ENCODE peak calls at places on chromosomes 2 and 18, in eight cellular contexts. Z is lower lobe of right lung; R is HCT116; Q is A549; K is CD8-positive, alpha-beta memory T cell; A is CD4-positive, CD25-positive, alpha-beta regulatory T cell; E is fibroblast of lung; W is keratinocyte. I is an unnamed sample. For H3K4me1, the result is how much of the 10 kb centered on the place peaks cover.

GRCh38 chr2:125405816-125406215 is 1250.1 kb upstream of the GYPC start:
- DNase-seq in Z (no peak), R (no peak), Q (peak), K (no peak), A (no peak), E (peak), W (peak), I (peak)

GRCh38 chr18:4636957-4637356 is 181.8 kb upstream of the DLGAP1 start:
- DNase-seq in Z (no peak), R (no peak), Q (no peak), K (no peak), A (no peak), E (no peak), W (no peak), I (no peak)

GRCh38 chr2:212142616-212143015 is 396.0 kb downstream of the ERBB4 start:
- DNase-seq in Z (no peak), R (no peak), Q (no peak), K (no peak), A (no peak), E (no peak), W (no peak), I (no peak)

GRCh38 chr18:70363861-70364260 is 75.0 kb downstream of the SOCS6 start:
- DNase-seq in Z (no peak), R (peak), Q (peak), K (no peak), A (no peak), E (peak), W (no peak), I (no peak)

GRCh38 chr2:105812180-105813044 is 67.7 kb downstream of the NCK2 start:
- DNase-seq in Z (no peak), R (no peak), Q (no peak), K (no peak), A (no peak), E (peak), W (no peak), I (peak)

GRCh38 chr18:73316513-73316912 is 448.7 kb upstream of the NETO1 start:
- DNase-seq in Z (no peak), R (no peak), Q (no peak), K (no peak), A (no peak), E (no peak), W (no peak), I (no peak)

GRCh38 chr2:207239222-207239674 is 73.5 kb upstream of the KLF7 start:
- DNase-seq in Z (peak), R (no peak), Q (peak), K (no peak), A (no peak), E (peak), W (peak), I (no peak)

GRCh38 chr2:102187191-102188150 is 648 bp downstream of the IL1RL2 start:
- DNase-seq in Z (peak), R (no peak), Q (no peak), K (peak), A (peak), E (peak), W (no peak), I (peak)

GRCh38 chr2:178429336-178429735 is 21.6 kb downstream of the PRKRA start:
- DNase-seq in Z (no peak), R (no peak), Q (no peak), K (no peak), A (no peak), E (no peak), W (no peak), I (no peak)

GRCh38 chr18:58536534-58537271 is 92.2 kb downstream of the ALPK2 start:
- DNase-seq in Z (no peak), R (no peak), Q (no peak), K (no peak), A (no peak), E (no peak), W (no peak), I (no peak)

GRCh38 chr2:80061881-80062280 is 242.7 kb downstream of the LRRTM1 start:
- DNase-seq in Z (no peak), R (no peak), Q (no peak), K (no peak), A (no peak), E (no peak), W (no peak), I (no peak)

GRCh38 chr2:222318026-222318711 is 19.4 kb upstream of the PAX3 start:
- DNase-seq in Z (no peak), R (peak), Q (peak), K (peak), A (peak), E (peak), W (no peak), I (peak)

GRCh38 chr2:100628506-100628905 is 65.7 kb downstream of the PDCL3 start:
- DNase-seq in Z (no peak), R (no peak), Q (no peak), K (no peak), A (no peak), E (no peak), W (no peak), I (no peak)

GRCh38 chr2:125313806-125314205 is 1288.7 kb downstream of the CNTNAP5 start:
- DNase-seq in Z (no peak), R (no peak), Q (no peak), K (no peak), A (no peak), E (no peak), W (no peak), I (no peak)

GRCh38 chr2:218020281-218020680 is 17.5 kb upstream of the TNS1 start:
- DNase-seq in Z (no peak), R (no peak), Q (no peak), K (no peak), A (no peak), E (no peak), W (no peak), I (no peak)

GRCh38 chr2:37911296-37911888 is 13.7 kb upstream of the RMDN2 start:
- DNase-seq in Z (no peak), R (no peak), Q (no peak), K (no peak), A (no peak), E (peak), W (no peak), I (no peak)

GRCh38 chr2:11254100-11254536 is 90.3 kb downstream of the ROCK2 start:
- DNase-seq in Z (no peak), R (no peak), Q (peak), K (no peak), A (no peak), E (peak), W (no peak), I (no peak)

GRCh38 chr18:33706391-33706790 is 128.4 kb downstream of the ASXL3 start:
- DNase-seq in Z (no peak), R (no peak), Q (no peak), K (no peak), A (no peak), E (peak), W (no peak), I (peak)

GRCh38 chr2:134718956-134719814 is at the start of gene TMEM163:
- DNase-seq in Z (peak), R (no peak), Q (no peak), K (peak), A (no peak), E (no peak), W (no peak), I (peak)

GRCh38 chr2:121151311-121152109 is 133.5 kb downstream of the TFCP2L1 start:
- DNase-seq in Z (peak), R (no peak), Q (no peak), K (no peak), A (no peak), E (no peak), W (no peak), I (no peak)

GRCh38 chr18:36993068-36993467 is 164.1 kb downstream of the KIAA1328 start:
- DNase-seq in Z (no peak), R (no peak), Q (no peak), K (no peak), A (no peak), E (peak), W (no peak), I (no peak)

GRCh38 chr2:230666885-230667712 is 45.5 kb upstream of the CAB39 start:
- DNase-seq in Z (no peak), R (no peak), Q (no peak), K (no peak), A (no peak), E (peak), W (peak), I (no peak)

GRCh38 chr2:23434721-23435121 is 49.7 kb downstream of the KLHL29 start:
- DNase-seq in Z (no peak), R (no peak), Q (no peak), K (no peak), A (no peak), E (peak), W (no peak), I (no peak)

GRCh38 chr18:58397385-58398132 is 231.3 kb downstream of the ALPK2 start:
- DNase-seq in Z (no peak), R (no peak), Q (no peak), K (no peak), A (no peak), E (no peak), W (no peak), I (no peak)

GRCh38 chr2:220198911-220199310 is 571.5 kb downstream of the SLC4A3 start:
- DNase-seq in Z (no peak), R (no peak), Q (peak), K (no peak), A (no peak), E (peak), W (peak), I (no peak)

GRCh38 chr2:232523682-232524597 is 2.0 kb upstream of the CHRND start:
- DNase-seq in Z (no peak), R (no peak), Q (peak), K (no peak), A (no peak), E (peak), W (no peak), I (peak)

DNA sequence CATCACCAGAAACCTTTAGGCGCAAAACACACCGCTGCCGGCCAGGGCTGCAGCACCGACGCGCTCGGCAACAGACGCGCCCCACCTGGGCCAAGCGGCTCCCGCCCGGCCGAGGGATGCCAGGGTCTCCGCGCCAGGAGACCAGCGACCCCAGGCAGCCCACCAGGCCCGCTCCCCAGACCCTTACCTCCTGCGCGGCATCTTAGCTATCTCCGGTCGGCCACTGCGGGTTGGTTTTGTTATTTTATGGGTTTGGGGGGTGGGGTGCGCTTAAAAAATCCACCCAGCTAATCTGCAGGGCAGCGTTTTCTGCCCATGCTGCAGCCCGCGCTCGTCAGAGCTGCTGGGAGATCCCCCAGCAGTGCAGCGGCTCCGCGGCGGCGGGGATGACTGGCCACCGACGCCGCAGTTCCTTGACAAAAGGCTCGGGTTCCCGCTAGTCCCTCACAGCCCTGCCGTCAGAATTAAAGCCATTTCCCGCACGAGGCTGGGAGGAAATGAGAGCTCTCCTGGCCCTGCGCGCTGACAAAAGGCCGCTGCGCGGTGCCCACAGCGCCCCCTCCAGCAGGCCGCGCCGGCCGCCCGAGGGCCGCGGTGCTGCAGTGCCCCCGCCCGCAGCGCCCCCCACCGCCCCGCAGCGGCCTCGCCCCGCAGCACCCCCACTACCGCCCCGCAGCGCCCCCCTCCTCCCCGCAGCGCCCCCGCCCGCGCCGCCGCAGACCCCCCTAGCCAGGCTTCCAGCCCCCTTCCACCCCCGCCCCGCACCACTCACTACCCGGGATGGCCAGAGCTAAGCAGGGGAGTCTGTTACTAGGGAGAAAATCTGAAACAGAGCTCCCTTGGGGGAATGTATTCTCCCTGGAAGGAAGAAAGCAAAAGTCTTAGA is at the start of gene ADD2:
- DNase-seq in Z (peak), R (no peak), Q (peak), K (no peak), A (no peak), E (peak), W (no peak), I (peak)
- H3K4me3 ChIP-seq in Z (peak), R (no peak), Q (peak), K (peak), A (no peak), E (peak), W (peak), I (peak)

GRCh38 chr2:138476186-138476585 is 25.4 kb upstream of the SPOPL start:
- DNase-seq in Z (no peak), R (no peak), Q (no peak), K (no peak), A (no peak), E (no peak), W (no peak), I (no peak)
- H3K4me1 ChIP-seq in Z (under half), R (under half), Q (under half), K (under half), A (under half), E (under half), W (under half), I (under half)

GRCh38 chr2:183684686-183685085 is 560.4 kb downstream of the NUP35 start:
- DNase-seq in Z (no peak), R (no peak), Q (no peak), K (no peak), A (no peak), E (no peak), W (no peak), I (no peak)
- H3K4me3 ChIP-seq in Z (no peak), R (no peak), Q (no peak), K (no peak), A (no peak), E (no peak), W (no peak), I (no peak)

GRCh38 chr2:139940701-139941100 is 1160.5 kb upstream of the NXPH2 start:
- DNase-seq in Z (no peak), R (no peak), Q (no peak), K (no peak), A (no peak), E (no peak), W (no peak), I (no peak)

GRCh38 chr2:139949242-139949972 is 1169.2 kb upstream of the NXPH2 start:
- DNase-seq in Z (no peak), R (no peak), Q (no peak), K (no peak), A (no peak), E (no peak), W (no peak), I (no peak)

DNA sequence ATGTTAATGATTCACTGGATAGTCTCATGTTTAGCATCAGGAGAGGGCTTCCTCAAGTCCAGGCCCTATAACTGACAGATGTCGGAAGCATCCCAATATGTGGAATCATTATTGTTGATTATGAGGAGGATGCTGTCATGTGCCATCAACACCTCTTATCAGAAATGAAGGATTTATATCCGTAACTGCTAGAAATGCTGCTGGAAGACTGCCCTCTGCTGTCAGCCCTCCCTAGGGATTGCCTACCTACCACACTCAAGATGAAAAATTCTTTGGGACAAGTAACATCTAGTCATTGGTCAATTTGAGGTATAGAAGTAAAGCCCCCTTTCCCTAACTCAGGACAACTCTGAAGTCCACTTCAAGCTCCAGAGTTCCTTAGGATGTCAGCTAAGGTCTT is 1166.5 kb upstream of the NXPH2 start:
- DNase-seq in Z (no peak), R (peak), Q (no peak), K (no peak), A (no peak), E (no peak), W (no peak), I (no peak)
- H3K4me1 ChIP-seq in Z (under half), R (under half), Q (under half), K (under half), A (under half), E (under half), W (under half), I (under half)

DNA sequence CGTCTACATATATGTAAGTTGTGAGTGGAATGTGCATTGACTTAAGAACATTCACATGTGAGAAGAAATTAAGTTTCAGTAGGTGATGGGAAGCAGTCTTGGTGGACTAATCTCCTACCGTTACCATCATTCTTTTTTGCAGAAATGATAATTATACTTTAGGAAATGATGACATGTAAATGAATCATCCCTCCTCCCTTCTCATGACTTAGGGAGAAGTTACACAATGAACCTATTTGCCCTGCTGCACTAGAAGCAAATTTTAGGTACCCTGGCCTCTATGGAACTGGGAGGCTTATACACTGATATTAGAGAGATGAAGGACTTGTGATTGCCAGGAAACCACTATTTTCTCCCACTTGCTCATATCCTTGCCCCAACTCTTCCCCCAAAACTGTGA is 214.2 kb downstream of the CALCRL start:
- DNase-seq in Z (no peak), R (no peak), Q (no peak), K (no peak), A (no peak), E (no peak), W (no peak), I (no peak)
- H3K4me3 ChIP-seq in Z (no peak), R (no peak), Q (no peak), K (no peak), A (no peak), E (no peak), W (no peak), I (no peak)

GRCh38 chr2:216498418-216499413 is at the start of gene RPL37A:
- DNase-seq in Z (peak), R (peak), Q (peak), K (peak), A (peak), E (peak), W (peak), I (peak)

GRCh38 chr2:216500572-216500971 is 1.9 kb downstream of the RPL37A start:
- DNase-seq in Z (no peak), R (no peak), Q (no peak), K (no peak), A (no peak), E (no peak), W (no peak), I (no peak)

GRCh38 chr2:216501854-216502253 is 3.2 kb downstream of the RPL37A start:
- DNase-seq in Z (no peak), R (no peak), Q (no peak), K (no peak), A (no peak), E (no peak), W (no peak), I (no peak)

GRCh38 chr2:216497808-216498366 is 757 bp upstream of the RPL37A start:
- DNase-seq in Z (no peak), R (no peak), Q (no peak), K (no peak), A (no peak), E (peak), W (no peak), I (peak)

DNA sequence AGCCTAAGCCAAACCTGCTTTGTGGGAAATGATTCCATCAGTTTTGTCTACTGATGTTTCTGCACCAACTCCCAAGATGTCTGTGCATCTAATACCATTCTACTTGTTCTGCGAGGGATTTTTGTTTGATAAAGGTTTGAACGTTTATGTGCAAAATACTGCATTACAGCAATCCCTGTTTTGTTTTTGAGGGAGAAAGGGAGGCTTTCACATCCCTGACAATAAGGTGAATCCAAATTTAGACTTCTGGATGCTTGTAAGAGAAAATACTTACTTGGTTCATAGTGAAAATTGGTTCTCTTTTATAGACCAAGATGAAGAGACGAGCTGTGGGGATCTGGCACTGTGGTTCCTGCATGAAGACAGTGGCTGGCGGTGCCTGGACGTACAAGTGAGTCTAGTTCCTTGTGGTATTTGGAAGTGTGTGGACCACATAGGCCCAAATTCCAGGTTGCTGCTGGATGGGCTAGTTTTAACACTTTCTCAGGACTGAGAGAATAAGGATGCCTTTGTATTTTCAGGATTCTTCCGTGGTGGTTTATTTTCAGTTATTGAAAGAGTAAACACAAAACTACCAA is 1.1 kb downstream of the RPL37A start:
- DNase-seq in Z (no peak), R (no peak), Q (no peak), K (no peak), A (no peak), E (no peak), W (no peak), I (peak)
- H3K4me1 ChIP-seq in Z (under half), R (under half), Q (under half), K (under half), A (under half), E (under half), W (under half), I (under half)

DNA sequence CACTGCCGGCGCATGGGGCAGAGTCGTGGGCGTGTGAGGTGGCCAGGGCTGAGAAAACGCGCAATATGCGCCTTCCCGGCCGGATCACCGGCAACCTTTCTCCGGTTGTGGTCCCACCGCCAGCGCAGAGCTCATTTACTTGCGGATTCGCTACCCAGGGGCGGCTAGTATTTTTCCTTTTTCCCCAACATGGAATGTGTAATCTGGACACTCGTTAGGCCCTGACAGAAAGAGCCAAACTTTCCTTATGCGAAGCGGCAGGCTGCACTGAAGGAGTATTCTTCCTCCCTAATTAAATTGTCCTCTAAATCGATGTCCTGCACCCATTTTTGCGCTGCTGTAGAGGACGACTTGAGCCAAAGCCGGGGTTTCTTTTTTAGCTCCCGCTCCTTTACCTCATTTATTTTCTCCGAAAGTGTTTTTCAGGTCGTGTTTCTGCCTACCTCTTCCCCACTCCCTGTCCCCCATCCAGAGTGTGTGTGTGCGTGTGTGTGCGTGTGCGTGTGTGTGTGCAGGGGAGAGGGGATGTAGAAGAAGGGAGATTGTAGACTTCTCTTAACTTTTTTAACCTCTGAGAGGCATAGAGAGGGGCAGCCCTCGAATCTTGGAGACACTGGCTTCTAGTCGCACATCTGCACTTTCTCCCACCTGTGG is 2.7 kb downstream of the OTX1 start:
- DNase-seq in Z (no peak), R (no peak), Q (no peak), K (no peak), A (no peak), E (no peak), W (no peak), I (no peak)
- H3K4me3 ChIP-seq in Z (no peak), R (no peak), Q (no peak), K (no peak), A (no peak), E (no peak), W (no peak), I (no peak)

GRCh38 chr2:42036940-42037339 is 10.9 kb upstream of the PKDCC start:
- DNase-seq in Z (no peak), R (no peak), Q (no peak), K (no peak), A (no peak), E (no peak), W (no peak), I (no peak)
- H3K4me1 ChIP-seq in Z (under half), R (under half), Q (under half), K (under half), A (under half), E (under half), W (under half), I (under half)

I was measured in cardiac muscle cell.